ENCODE peak calls at places on chromosomes 2 and 18, in five cellular contexts. X is GM23338; M is CD8-positive, alpha-beta T cell; J is left lung; T is body of pancreas. U is an unnamed sample.
A peak's percentile ranks its signal among the peaks of the same experiment; 100 is the strongest.

GRCh38 chr18:76528477-76529432 is 33.7 kb upstream of the ZNF516 start:
- DNase-seq in X (peak; percentile 48), M (no peak), J (no peak), T (peak; percentile 57), U (peak; percentile 22)

GRCh38 chr18:48393170-48393569 is 16.0 kb downstream of the ZBTB7C start:
- DNase-seq in X (no peak), M (no peak), J (no peak), T (no peak), U (no peak)

GRCh38 chr18:54888933-54889332 is 60.7 kb downstream of the RAB27B start:
- DNase-seq in X (no peak), M (no peak), J (no peak), T (no peak), U (no peak)

GRCh38 chr2:109527846-109528705 is 85.7 kb downstream of the SEPTIN10 start:
- DNase-seq in X (no peak), M (no peak), J (no peak), T (no peak), U (no peak)

GRCh38 chr18:56282234-56283104 is 355.9 kb downstream of the TXNL1 start:
- DNase-seq in X (no peak), M (no peak), J (no peak), T (peak; percentile 75), U (no peak)

GRCh38 chr2:238389985-238390682 is 36.6 kb upstream of the ASB1 start:
- DNase-seq in X (no peak), M (no peak), J (no peak), T (peak; percentile 90), U (no peak)

GRCh38 chr2:9178905-9179571 is 27.6 kb upstream of the ASAP2 start:
- DNase-seq in X (no peak), M (no peak), J (no peak), T (peak; percentile 51), U (peak; percentile 58)

GRCh38 chr2:165725421-165725820 is 68.6 kb downstream of the GALNT3 start:
- DNase-seq in X (no peak), M (no peak), J (no peak), T (no peak), U (no peak)

GRCh38 chr2:221724631-221725203 is 152.6 kb upstream of the EPHA4 start:
- DNase-seq in X (no peak), M (no peak), J (no peak), T (no peak), U (no peak)

GRCh38 chr2:197972587-197972986 is 168.2 kb downstream of the PLCL1 start:
- DNase-seq in X (no peak), M (no peak), J (no peak), T (no peak), U (no peak)

GRCh38 chr18:47150029-47150823 is at the start of gene HDHD2:
- DNase-seq in X (peak; percentile 90), M (peak; percentile 76), J (peak; percentile 97), T (peak; percentile 83), U (peak; percentile 94)

GRCh38 chr2:69780907-69781306 is 39.0 kb downstream of the ANXA4 start:
- DNase-seq in X (no peak), M (no peak), J (no peak), T (no peak), U (no peak)

GRCh38 chr18:44733069-44733753 is 52.5 kb downstream of the SETBP1 start:
- DNase-seq in X (no peak), M (no peak), J (no peak), T (no peak), U (no peak)

GRCh38 chr18:24995738-24996137 is 356.2 kb downstream of the ZNF521 start:
- DNase-seq in X (no peak), M (no peak), J (no peak), T (no peak), U (no peak)

GRCh38 chr18:58338961-58339722 is 289.7 kb downstream of the ALPK2 start:
- DNase-seq in X (peak; percentile 84), M (no peak), J (no peak), T (peak; percentile 55), U (no peak)

GRCh38 chr2:1685957-1686783 is 58.1 kb downstream of the PXDN start:
- DNase-seq in X (peak; percentile 67), M (no peak), J (no peak), T (no peak), U (no peak)

GRCh38 chr18:5582849-5583667 is 39.3 kb upstream of the EPB41L3 start:
- DNase-seq in X (no peak), M (no peak), J (no peak), T (no peak), U (no peak)

GRCh38 chr2:200362202-200362917 is 55.9 kb downstream of the SPATS2L start:
- DNase-seq in X (no peak), M (no peak), J (no peak), T (no peak), U (no peak)

GRCh38 chr18:65704051-65704450 is 46.8 kb upstream of the CDH7 start:
- DNase-seq in X (no peak), M (no peak), J (no peak), T (no peak), U (no peak)

DNA sequence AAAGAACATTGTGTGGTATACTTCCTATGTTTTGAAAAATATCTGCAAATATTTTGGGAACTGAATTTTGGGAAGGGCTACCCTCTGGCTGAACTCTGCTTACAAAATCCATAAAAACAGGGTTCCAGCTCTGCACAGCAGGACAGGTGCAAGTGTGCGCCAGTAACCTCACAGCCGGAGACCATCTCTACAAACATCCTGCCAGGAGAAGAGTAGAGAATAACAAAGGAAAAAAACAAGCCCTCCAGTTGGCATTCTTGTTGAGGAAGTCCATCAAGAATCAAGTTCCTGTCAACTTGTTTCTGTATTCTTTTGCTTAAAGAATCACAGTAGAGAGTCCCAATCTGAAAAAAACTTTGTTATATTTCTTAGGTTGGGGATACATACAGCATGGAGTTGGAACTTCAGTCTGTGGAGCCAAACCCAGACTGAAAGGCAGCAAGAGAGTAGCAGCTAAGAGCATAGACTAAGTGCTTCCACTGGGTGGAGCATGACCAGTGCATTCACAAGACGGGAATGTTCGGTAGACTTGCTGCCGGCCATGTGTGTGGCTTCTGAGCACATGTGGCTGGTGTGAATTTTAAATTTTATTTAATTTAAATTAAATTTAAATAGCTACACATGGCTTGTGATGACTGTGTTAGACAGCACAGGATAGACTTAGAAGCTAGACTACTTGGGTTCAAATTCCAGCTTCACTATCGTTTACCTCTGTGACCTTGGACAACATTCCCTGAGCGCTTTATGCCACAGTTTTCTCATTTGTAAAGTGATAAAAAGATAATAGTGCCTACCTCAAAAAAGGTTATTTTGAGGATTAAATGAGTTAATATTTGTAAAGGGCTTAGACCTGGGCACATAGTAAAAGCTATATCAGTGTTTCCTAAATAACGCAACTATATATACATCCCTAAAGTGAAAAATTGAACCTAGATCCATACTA is 41.9 kb downstream of the SPTBN1 start:
- DNase-seq in X (peak; percentile 68), M (no peak), J (no peak), T (peak; percentile 66), U (no peak)
- H3K4me1 ChIP-seq in X (peaks cover 30% of the 10 kb centered on the region), M (no peaks in the 10 kb centered on the region), J (peaks cover 17% of the 10 kb centered on the region), T (peaks cover 16% of the 10 kb centered on the region), U (peaks cover 50% of the 10 kb centered on the region)

GRCh38 chr2:11753452-11753885 is 7.0 kb downstream of the LPIN1 start:
- DNase-seq in X (no peak), M (peak; percentile 47), J (peak; percentile 71), T (peak; percentile 84), U (peak; percentile 49)

GRCh38 chr2:11754705-11755026 is 8.2 kb downstream of the LPIN1 start:
- DNase-seq in X (no peak), M (no peak), J (no peak), T (no peak), U (no peak)

GRCh38 chr2:11752906-11753305 is 6.5 kb downstream of the LPIN1 start:
- DNase-seq in X (no peak), M (no peak), J (no peak), T (no peak), U (no peak)

GRCh38 chr2:11757101-11757500 is 10.7 kb downstream of the LPIN1 start:
- DNase-seq in X (no peak), M (no peak), J (no peak), T (no peak), U (no peak)

GRCh38 chr2:11753886-11754704 is 7.7 kb downstream of the LPIN1 start:
- DNase-seq in X (no peak), M (peak; percentile 68), J (peak; percentile 37), T (peak; percentile 35), U (peak; percentile 47)
- H3K4me3 ChIP-seq in X (no peak overlapping the region), M (peak overlapping the region; percentile 31), J (no peak overlapping the region), T (no peak overlapping the region), U (peak overlapping the region; percentile 29)

DNA sequence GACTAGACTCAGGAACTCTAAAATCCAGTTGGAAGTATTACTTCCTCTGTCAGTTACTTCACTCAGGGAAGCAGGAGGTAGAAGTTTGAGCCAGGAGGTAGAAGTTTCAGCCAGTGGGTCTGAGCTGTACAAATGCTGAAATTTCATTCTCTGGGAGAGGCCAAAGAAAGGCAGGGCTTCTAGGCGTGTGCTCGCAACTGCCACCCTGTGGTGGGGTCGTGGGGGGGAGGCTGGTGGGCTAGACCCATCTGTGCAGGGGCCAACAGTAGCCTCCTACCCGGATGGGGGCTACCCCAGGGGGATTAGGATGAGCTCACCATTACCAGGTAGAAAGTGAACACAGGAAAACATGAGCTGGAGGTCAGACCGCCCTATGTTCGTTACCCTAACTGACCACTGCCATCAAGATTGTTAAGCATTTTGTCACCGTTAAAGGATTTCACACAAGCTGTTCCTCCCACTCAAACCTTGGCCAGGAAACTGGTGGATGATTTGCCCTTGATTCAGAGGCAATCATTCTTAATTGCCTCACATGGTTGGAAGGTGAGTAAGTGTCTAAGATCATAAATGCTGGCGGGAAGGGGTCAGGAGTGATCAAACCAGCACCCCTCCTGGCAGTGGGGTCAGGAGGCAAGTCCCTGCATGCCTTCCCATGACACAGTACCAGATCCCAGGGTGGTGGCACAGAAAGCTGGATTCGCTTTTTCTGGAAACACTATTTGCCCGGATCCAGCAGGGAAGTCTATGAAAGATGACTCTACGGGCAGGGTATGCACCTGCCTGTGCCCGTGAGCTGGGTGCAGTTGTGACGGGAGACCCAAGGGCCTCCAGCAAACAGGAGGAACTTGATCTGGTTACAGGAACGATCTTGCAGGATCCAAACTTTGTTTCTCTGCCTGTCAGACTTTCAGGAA is 5.2 kb upstream of the FHL2 start:
- DNase-seq in X (peak; percentile 59), M (no peak), J (no peak), T (no peak), U (no peak)
- TF ChIP-seq CTCF in X (peak; percentile 57), M (no peak), J (no peak), T (no peak), U (peak; percentile 45)

GRCh38 chr2:37779123-37779522 is 107.7 kb upstream of the CDC42EP3 start:
- DNase-seq in X (no peak), M (no peak), J (no peak), T (no peak), U (no peak)
- H3K4me1 ChIP-seq in X (no peaks in the 10 kb centered on the region), M (no peaks in the 10 kb centered on the region), J (no peaks in the 10 kb centered on the region), T (no peaks in the 10 kb centered on the region), U (peaks cover 38% of the 10 kb centered on the region)

DNA sequence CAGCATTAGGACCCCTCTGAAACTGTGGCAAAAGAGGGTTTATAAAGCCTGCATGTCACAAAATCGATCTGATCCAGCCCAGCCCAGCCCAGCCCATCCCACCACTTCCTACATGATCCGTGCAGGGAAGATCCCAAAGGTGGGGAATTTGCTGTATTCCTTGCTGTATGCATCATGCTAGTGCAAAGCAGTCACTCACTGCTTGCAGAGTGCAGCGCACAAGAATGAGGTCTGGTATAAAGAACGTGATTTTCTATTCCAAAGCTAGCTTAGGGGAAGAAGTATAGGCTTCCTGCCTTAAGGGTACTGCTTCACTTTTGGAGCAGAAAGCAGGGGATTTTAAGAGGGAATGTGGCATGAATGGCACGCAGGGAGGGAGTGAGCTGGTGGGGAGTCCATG is 18.9 kb upstream of the SERPINB11 start:
- DNase-seq in X (no peak), M (no peak), J (no peak), T (no peak), U (no peak)
- H3K4me3 ChIP-seq in X (no peak overlapping the region), M (no peak overlapping the region), J (no peak overlapping the region), T (no peak overlapping the region), U (no peak overlapping the region)

U was measured in psoas muscle.